ENCODE peak calls at places on chromosomes 16 and 17, in eight cellular contexts. One of them, this sample, is unnamed.

GRCh38 chr17:14143678-14144077 is 74.4 kb downstream of the COX10 start:
- DNase-seq in AG04449: no peak
- DNase-seq in progenitor cell of endocrine pancreas: no peak
- DNase-seq in amniotic stem cell: no peak
- DNase-seq in HT1080: no peak
- DNase-seq in CD8-positive, alpha-beta memory T cell: no peak
- DNase-seq in stimulated activated CD4-positive, alpha-beta T cell treated with anti-CD3 and anti-CD28 coated beads, Interleukin-4, amount 100 ng/mL, for 4 hours: no peak
- DNase-seq in lower lobe of right lung: no peak
- DNase-seq in this sample: no peak

GRCh38 chr16:86378128-86378527 is 132.2 kb upstream of the FOXF1 start:
- DNase-seq in CD8-positive, alpha-beta memory T cell: no peak
- DNase-seq in progenitor cell of endocrine pancreas: no peak
- DNase-seq in lower lobe of right lung: no peak
- DNase-seq in HT1080: no peak
- DNase-seq in AG04449: no peak
- DNase-seq in amniotic stem cell: no peak
- DNase-seq in stimulated activated CD4-positive, alpha-beta T cell treated with anti-CD3 and anti-CD28 coated beads, Interleukin-4, amount 100 ng/mL, for 4 hours: no peak
- DNase-seq in this sample: no peak

GRCh38 chr17:38706625-38707298 is 1.7 kb downstream of the MLLT6 start:
- DNase-seq in progenitor cell of endocrine pancreas: no peak
- DNase-seq in AG04449: no peak
- DNase-seq in HT1080: no peak
- DNase-seq in amniotic stem cell: no peak
- DNase-seq in CD8-positive, alpha-beta memory T cell: no peak
- DNase-seq in lower lobe of right lung: no peak
- DNase-seq in stimulated activated CD4-positive, alpha-beta T cell treated with anti-CD3 and anti-CD28 coated beads, Interleukin-4, amount 100 ng/mL, for 4 hours: peak
- DNase-seq in this sample: peak

GRCh38 chr17:19338031-19338990 is 24.2 kb downstream of the B9D1 start:
- DNase-seq in lower lobe of right lung: peak
- DNase-seq in HT1080: peak
- DNase-seq in CD8-positive, alpha-beta memory T cell: peak
- DNase-seq in stimulated activated CD4-positive, alpha-beta T cell treated with anti-CD3 and anti-CD28 coated beads, Interleukin-4, amount 100 ng/mL, for 4 hours: peak
- DNase-seq in AG04449: no peak
- DNase-seq in amniotic stem cell: no peak
- DNase-seq in progenitor cell of endocrine pancreas: peak
- DNase-seq in this sample: peak

GRCh38 chr17:75587718-75588545 is at the start of gene MYO15B:
- DNase-seq in stimulated activated CD4-positive, alpha-beta T cell treated with anti-CD3 and anti-CD28 coated beads, Interleukin-4, amount 100 ng/mL, for 4 hours: peak
- DNase-seq in HT1080: no peak
- DNase-seq in amniotic stem cell: no peak
- DNase-seq in lower lobe of right lung: peak
- DNase-seq in progenitor cell of endocrine pancreas: peak
- DNase-seq in CD8-positive, alpha-beta memory T cell: peak
- DNase-seq in AG04449: no peak
- DNase-seq in this sample: peak

GRCh38 chr16:66996324-66996982 is 8.1 kb downstream of the CES4A start:
- DNase-seq in stimulated activated CD4-positive, alpha-beta T cell treated with anti-CD3 and anti-CD28 coated beads, Interleukin-4, amount 100 ng/mL, for 4 hours: no peak
- DNase-seq in amniotic stem cell: no peak
- DNase-seq in progenitor cell of endocrine pancreas: no peak
- DNase-seq in AG04449: peak
- DNase-seq in HT1080: peak
- DNase-seq in lower lobe of right lung: no peak
- DNase-seq in CD8-positive, alpha-beta memory T cell: no peak
- DNase-seq in this sample: peak

GRCh38 chr16:74577882-74578366 is 29.0 kb downstream of the GLG1 start:
- DNase-seq in lower lobe of right lung: no peak
- DNase-seq in progenitor cell of endocrine pancreas: no peak
- DNase-seq in stimulated activated CD4-positive, alpha-beta T cell treated with anti-CD3 and anti-CD28 coated beads, Interleukin-4, amount 100 ng/mL, for 4 hours: no peak
- DNase-seq in amniotic stem cell: peak
- DNase-seq in AG04449: no peak
- DNase-seq in CD8-positive, alpha-beta memory T cell: no peak
- DNase-seq in HT1080: peak
- DNase-seq in this sample: no peak

GRCh38 chr17:83106913-83107655 is 27.7 kb downstream of the METRNL start:
- DNase-seq in lower lobe of right lung: no peak
- DNase-seq in AG04449: no peak
- DNase-seq in amniotic stem cell: no peak
- DNase-seq in stimulated activated CD4-positive, alpha-beta T cell treated with anti-CD3 and anti-CD28 coated beads, Interleukin-4, amount 100 ng/mL, for 4 hours: no peak
- DNase-seq in CD8-positive, alpha-beta memory T cell: no peak
- DNase-seq in progenitor cell of endocrine pancreas: no peak
- DNase-seq in HT1080: no peak
- DNase-seq in this sample: no peak

GRCh38 chr16:16982614-16983013 is 488.1 kb downstream of the XYLT1 start:
- DNase-seq in HT1080: no peak
- DNase-seq in lower lobe of right lung: no peak
- DNase-seq in CD8-positive, alpha-beta memory T cell: no peak
- DNase-seq in stimulated activated CD4-positive, alpha-beta T cell treated with anti-CD3 and anti-CD28 coated beads, Interleukin-4, amount 100 ng/mL, for 4 hours: no peak
- DNase-seq in AG04449: no peak
- DNase-seq in progenitor cell of endocrine pancreas: no peak
- DNase-seq in amniotic stem cell: no peak
- DNase-seq in this sample: no peak

GRCh38 chr17:65202833-65203571 is 65.8 kb downstream of the RGS9 start:
- DNase-seq in HT1080: no peak
- DNase-seq in lower lobe of right lung: no peak
- DNase-seq in stimulated activated CD4-positive, alpha-beta T cell treated with anti-CD3 and anti-CD28 coated beads, Interleukin-4, amount 100 ng/mL, for 4 hours: no peak
- DNase-seq in amniotic stem cell: no peak
- DNase-seq in CD8-positive, alpha-beta memory T cell: no peak
- DNase-seq in progenitor cell of endocrine pancreas: no peak
- DNase-seq in AG04449: no peak
- DNase-seq in this sample: peak

GRCh38 chr17:43755389-43755875 is 3.2 kb downstream of the SOST start:
- DNase-seq in CD8-positive, alpha-beta memory T cell: no peak
- DNase-seq in AG04449: no peak
- DNase-seq in lower lobe of right lung: no peak
- DNase-seq in HT1080: no peak
- DNase-seq in amniotic stem cell: no peak
- DNase-seq in stimulated activated CD4-positive, alpha-beta T cell treated with anti-CD3 and anti-CD28 coated beads, Interleukin-4, amount 100 ng/mL, for 4 hours: no peak
- DNase-seq in progenitor cell of endocrine pancreas: peak
- DNase-seq in this sample: peak

This sample was measured in hepatocyte.